ENCODE peak calls at places on chromosome 3, in eight cellular contexts. E, S, D, M, F, U, G and V are unnamed samples.

GRCh38 chr3:129116482-129116946 is 5.1 kb downstream of the RAB43 start:
- DNase-seq in E (no peak), U (peak), S (no peak), F (no peak), G (no peak), D (peak), M (no peak), V (no peak)

GRCh38 chr3:88712552-88712951 is 394.9 kb upstream of the EPHA3 start:
- DNase-seq in U (no peak), D (no peak), M (no peak), S (no peak), F (no peak), E (no peak), G (no peak), V (no peak)

GRCh38 chr3:48543271-48543866 is 13.2 kb downstream of the PFKFB4 start:
- DNase-seq in E (peak), F (no peak), U (no peak), D (no peak), G (no peak), S (no peak), M (peak), V (no peak)

GRCh38 chr3:35733276-35733675 is 94.0 kb downstream of the ARPP21 start:
- DNase-seq in E (no peak), U (no peak), D (no peak), M (no peak), F (no peak), S (no peak), G (no peak), V (no peak)

GRCh38 chr3:98986073-98986472 is 84.6 kb upstream of the DCBLD2 start:
- DNase-seq in F (no peak), G (peak), E (no peak), M (peak), D (no peak), U (peak), S (no peak), V (peak)

GRCh38 chr3:115098354-115099073 is 48.6 kb downstream of the ZBTB20 start:
- DNase-seq in G (no peak), U (no peak), D (no peak), F (no peak), S (no peak), E (no peak), M (no peak), V (no peak)

GRCh38 chr3:112508860-112509259 is 9.6 kb upstream of the BTLA start:
- DNase-seq in M (no peak), E (no peak), D (no peak), U (no peak), F (no peak), S (no peak), G (no peak), V (no peak)

GRCh38 chr3:25110642-25111041 is 317.4 kb upstream of the RARB start:
- DNase-seq in D (no peak), S (no peak), U (no peak), M (no peak), E (no peak), G (no peak), F (no peak), V (no peak)

GRCh38 chr3:45145223-45145622 is 955 bp downstream of the CDCP1 start:
- DNase-seq in G (no peak), D (no peak), F (peak), M (no peak), U (no peak), E (no peak), S (no peak), V (no peak)
- H3K4me3 ChIP-seq in G (peak), D (peak), F (peak), M (peak), U (peak), E (no peak), S (peak), V (peak)

GRCh38 chr3:33219175-33219487 is 521 bp upstream of the SUSD5 start:
- DNase-seq in G (no peak), M (no peak), E (no peak), S (no peak), D (no peak), F (no peak), U (no peak), V (no peak)
- H3K4me3 ChIP-seq in G (peak), M (peak), E (peak), S (peak), D (no peak), F (no peak), U (peak), V (peak)

GRCh38 chr3:44649709-44650108 is 1.2 kb downstream of the ZNF35 start:
- DNase-seq in G (no peak), U (no peak), M (no peak), F (no peak), S (no peak), E (no peak), D (no peak), V (no peak)
- H3K4me3 ChIP-seq in G (no peak), U (peak), M (peak), F (no peak), S (no peak), E (no peak), D (no peak), V (no peak)

GRCh38 chr3:185327052-185327451 is 35.9 kb upstream of the MAP3K13 start:
- DNase-seq in E (no peak), F (no peak), U (no peak), G (no peak), S (no peak), M (no peak), D (no peak), V (no peak)

GRCh38 chr3:185330238-185330637 is 32.7 kb upstream of the MAP3K13 start:
- DNase-seq in U (no peak), F (peak), M (no peak), E (no peak), S (no peak), G (no peak), D (no peak), V (no peak)

GRCh38 chr3:185328324-185329004 is 34.5 kb upstream of the MAP3K13 start:
- DNase-seq in G (no peak), D (no peak), F (peak), U (no peak), S (no peak), E (no peak), M (no peak), V (no peak)

GRCh38 chr3:185332026-185332735 is 30.8 kb upstream of the MAP3K13 start:
- DNase-seq in E (no peak), D (no peak), U (peak), M (peak), F (no peak), S (peak), G (peak), V (peak)

DNA sequence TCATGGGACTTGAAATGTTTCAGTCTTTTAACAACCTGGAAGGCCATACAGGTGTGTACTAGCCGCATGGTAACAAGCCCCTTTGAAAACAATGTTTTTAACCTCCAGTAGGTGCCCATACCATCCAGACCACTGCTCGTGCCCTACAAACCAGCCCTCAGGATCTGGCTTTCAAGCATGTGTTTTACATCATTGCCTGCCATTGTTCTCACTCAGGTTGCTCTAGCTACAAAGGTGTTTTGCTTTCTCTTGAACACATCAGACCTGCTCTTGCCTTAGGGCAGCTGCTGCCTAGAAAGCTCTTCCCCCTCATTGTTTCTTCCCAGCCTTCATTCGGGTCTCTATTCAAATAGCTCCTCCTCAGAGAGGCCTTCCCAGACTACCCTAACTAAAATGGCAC is 32.3 kb upstream of the MAP3K13 start:
- DNase-seq in S (no peak), M (no peak), G (no peak), D (no peak), F (peak), E (no peak), U (no peak), V (no peak)
- H3K4me3 ChIP-seq in S (no peak), M (no peak), G (no peak), D (no peak), F (no peak), E (no peak), U (no peak), V (no peak)